ENCODE peak calls at places on chromosomes 11 and 22, in four cellular contexts. P, R, Q and G are unnamed samples.

GRCh38 chr11:91261513-91261912 is 963.1 kb upstream of the FAT3 start:
- DNase-seq in P (no peak), R (no peak), Q (no peak), G (no peak)

GRCh38 chr11:60872952-60873524 is 5.7 kb downstream of the ZP1 start:
- DNase-seq in P (peak), R (no peak), Q (no peak), G (no peak)

GRCh38 chr11:9138612-9139579 is 47.5 kb upstream of the SCUBE2 start:
- DNase-seq in P (peak), R (no peak), Q (no peak), G (no peak)

GRCh38 chr11:75056806-75057205 is 39.9 kb downstream of the OR2AT4 start:
- DNase-seq in P (no peak), R (no peak), Q (no peak), G (no peak)

GRCh38 chr11:119041821-119042514 is 11.3 kb upstream of the SLC37A4 start:
- DNase-seq in P (no peak), R (no peak), Q (no peak), G (no peak)

GRCh38 chr11:15779518-15779917 is 576.8 kb downstream of the SOX6 start:
- DNase-seq in P (no peak), R (no peak), Q (no peak), G (no peak)

GRCh38 chr11:33703234-33703633 is 2.6 kb upstream of the C11orf91 start:
- DNase-seq in P (no peak), R (no peak), Q (no peak), G (no peak)

GRCh38 chr22:47160141-47160541 is 397.7 kb downstream of the TBC1D22A start:
- DNase-seq in P (no peak), R (no peak), Q (no peak), G (no peak)

GRCh38 chr11:79415912-79416311 is 24.9 kb downstream of the TENM4 start:
- DNase-seq in P (no peak), R (no peak), Q (no peak), G (no peak)

GRCh38 chr22:36104988-36105387 is 55.6 kb downstream of the APOL3 start:
- DNase-seq in P (no peak), R (no peak), Q (no peak), G (no peak)

GRCh38 chr11:130550160-130550559 is 101.7 kb downstream of the ADAMTS15 start:
- DNase-seq in P (no peak), R (no peak), Q (no peak), G (no peak)

GRCh38 chr22:32587449-32587848 is 112.8 kb downstream of the FBXO7 start:
- DNase-seq in P (no peak), R (no peak), Q (no peak), G (no peak)

GRCh38 chr22:44746836-44747519 is 5.4 kb upstream of the ARHGAP8 start:
- DNase-seq in P (no peak), R (no peak), Q (no peak), G (no peak)

GRCh38 chr22:32987081-32987631 is 71.0 kb downstream of the SYN3 start:
- DNase-seq in P (peak), R (no peak), Q (no peak), G (no peak)

GRCh38 chr11:93717501-93717900 is 23.8 kb downstream of the TAF1D start:
- DNase-seq in P (no peak), R (no peak), Q (no peak), G (no peak)

GRCh38 chr11:57638005-57638760 is 11.5 kb downstream of the YPEL4 start:
- DNase-seq in P (peak), R (peak), Q (peak), G (peak)

GRCh38 chr22:29309332-29310064 is 3.0 kb downstream of the GAS2L1 start:
- DNase-seq in P (no peak), R (no peak), Q (no peak), G (no peak)

GRCh38 chr11:34899633-34900016 is 16.6 kb downstream of the APIP start:
- DNase-seq in P (no peak), R (peak), Q (peak), G (no peak)

GRCh38 chr22:19576460-19577421 is 52.5 kb upstream of the CLDN5 start:
- DNase-seq in P (no peak), R (no peak), Q (no peak), G (no peak)

GRCh38 chr11:122737951-122738693 is 82.6 kb downstream of the UBASH3B start:
- DNase-seq in P (no peak), R (no peak), Q (no peak), G (no peak)

GRCh38 chr11:47418454-47419259 is 7.6 kb downstream of the PSMC3 start:
- DNase-seq in P (no peak), R (no peak), Q (no peak), G (no peak)

GRCh38 chr22:30025187-30025586 is 55.1 kb upstream of the HORMAD2 start:
- DNase-seq in P (no peak), R (no peak), Q (no peak), G (no peak)

GRCh38 chr11:1763336-1763795 is 361 bp downstream of the CTSD start:
- DNase-seq in P (no peak), R (no peak), Q (no peak), G (no peak)

GRCh38 chr11:75896843-75897419 is 81.9 kb downstream of the UVRAG start:
- DNase-seq in P (peak), R (no peak), Q (no peak), G (no peak)

GRCh38 chr11:34366522-34366921 is 8.7 kb upstream of the ABTB2 start:
- DNase-seq in P (no peak), R (no peak), Q (no peak), G (no peak)

GRCh38 chr22:29167032-29167911 is 38.4 kb upstream of the EMID1 start:
- DNase-seq in P (no peak), R (no peak), Q (no peak), G (no peak)

GRCh38 chr11:62608776-62609175 is 3.8 kb downstream of the EML3 start:
- DNase-seq in P (no peak), R (no peak), Q (no peak), G (no peak)

GRCh38 chr22:46748948-46749681 is 11.1 kb upstream of the CERK start:
- DNase-seq in P (no peak), R (no peak), Q (peak), G (no peak)

GRCh38 chr22:35310556-35311550 is 11.2 kb downstream of the TOM1 start:
- DNase-seq in P (no peak), R (no peak), Q (no peak), G (no peak)

GRCh38 chr22:44112191-44112590 is 68.5 kb upstream of the PARVG start:
- DNase-seq in P (no peak), R (no peak), Q (no peak), G (no peak)

GRCh38 chr22:38205261-38206128 is 3.7 kb downstream of the MAFF start:
- DNase-seq in P (peak), R (no peak), Q (no peak), G (no peak)

GRCh38 chr11:3641701-3642070 is at the start of gene ART5:
- DNase-seq in P (no peak), R (no peak), Q (no peak), G (no peak)

GRCh38 chr11:40185793-40186192 is 1273.7 kb downstream of the LRRC4C start:
- DNase-seq in P (no peak), R (no peak), Q (no peak), G (no peak)

GRCh38 chr11:21736404-21736803 is 456.5 kb upstream of the ANO5 start:
- DNase-seq in P (no peak), R (no peak), Q (no peak), G (no peak)

GRCh38 chr11:57764527-57764926 is 2.9 kb downstream of the CTNND1 start:
- DNase-seq in P (no peak), R (no peak), Q (no peak), G (no peak)

GRCh38 chr11:34655335-34656008 is 34.6 kb downstream of the EHF start:
- DNase-seq in P (no peak), R (no peak), Q (no peak), G (no peak)

GRCh38 chr11:10496296-10496936 is 41.4 kb downstream of the AMPD3 start:
- DNase-seq in P (no peak), R (no peak), Q (no peak), G (no peak)

GRCh38 chr11:31689559-31689958 is 121.6 kb downstream of the PAX6 start:
- DNase-seq in P (no peak), R (no peak), Q (no peak), G (no peak)

GRCh38 chr11:19913236-19913892 is 200.7 kb downstream of the NAV2 start:
- DNase-seq in P (no peak), R (no peak), Q (no peak), G (no peak)

DNA sequence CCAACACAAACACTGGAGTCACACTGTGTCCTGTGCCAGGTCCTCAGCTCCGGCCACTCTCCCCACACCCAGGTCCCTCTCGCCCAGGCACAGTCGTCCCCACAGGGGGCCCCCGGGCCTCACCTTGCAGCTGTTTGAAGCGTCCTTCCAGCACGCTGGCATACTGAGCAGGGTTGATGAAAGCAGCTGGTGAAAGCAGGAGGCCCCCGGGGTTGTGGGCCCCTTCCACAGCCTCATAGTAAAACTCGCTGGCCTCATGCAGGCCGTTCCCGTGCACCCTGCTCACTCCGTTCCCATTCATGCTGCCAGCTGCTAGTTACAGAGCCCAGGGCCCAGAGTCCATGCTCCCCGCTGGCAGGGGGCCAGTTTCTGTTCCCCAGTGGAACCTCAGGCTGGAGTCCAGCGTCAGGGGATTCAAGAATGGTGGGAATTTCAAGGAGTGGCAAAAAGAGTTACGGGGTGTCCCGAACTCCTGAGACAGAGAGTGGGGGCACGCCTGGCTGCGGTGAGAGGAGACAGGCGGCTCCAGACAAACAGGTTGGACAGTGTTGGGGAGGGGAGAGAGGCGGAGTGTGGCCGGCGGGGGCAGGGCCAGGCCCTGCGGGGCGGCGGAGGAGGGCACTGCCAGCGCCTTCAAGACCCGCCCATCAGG is 10.6 kb downstream of the SPTBN2 start:
- DNase-seq in P (no peak), R (no peak), Q (peak), G (no peak)
- TF ChIP-seq CTCF in P (no peak), R (no peak), Q (peak), G (no peak)

GRCh38 chr22:22752556-22753477 is 108.4 kb downstream of the GGTLC2 start:
- DNase-seq in P (peak), R (no peak), Q (no peak), G (no peak)
- TF ChIP-seq CTCF in P (no peak), R (no peak), Q (no peak), G (no peak)

GRCh38 chr11:45869551-45869950 is 15.9 kb upstream of the MAPK8IP1 start:
- DNase-seq in P (no peak), R (no peak), Q (no peak), G (no peak)

GRCh38 chr11:45876401-45876800 is 9.1 kb upstream of the MAPK8IP1 start:
- DNase-seq in P (no peak), R (no peak), Q (no peak), G (no peak)

GRCh38 chr11:45871638-45872037 is 13.8 kb upstream of the MAPK8IP1 start:
- DNase-seq in P (no peak), R (no peak), Q (no peak), G (no peak)

GRCh38 chr11:45870706-45871105 is 14.7 kb upstream of the MAPK8IP1 start:
- DNase-seq in P (no peak), R (no peak), Q (no peak), G (no peak)

DNA sequence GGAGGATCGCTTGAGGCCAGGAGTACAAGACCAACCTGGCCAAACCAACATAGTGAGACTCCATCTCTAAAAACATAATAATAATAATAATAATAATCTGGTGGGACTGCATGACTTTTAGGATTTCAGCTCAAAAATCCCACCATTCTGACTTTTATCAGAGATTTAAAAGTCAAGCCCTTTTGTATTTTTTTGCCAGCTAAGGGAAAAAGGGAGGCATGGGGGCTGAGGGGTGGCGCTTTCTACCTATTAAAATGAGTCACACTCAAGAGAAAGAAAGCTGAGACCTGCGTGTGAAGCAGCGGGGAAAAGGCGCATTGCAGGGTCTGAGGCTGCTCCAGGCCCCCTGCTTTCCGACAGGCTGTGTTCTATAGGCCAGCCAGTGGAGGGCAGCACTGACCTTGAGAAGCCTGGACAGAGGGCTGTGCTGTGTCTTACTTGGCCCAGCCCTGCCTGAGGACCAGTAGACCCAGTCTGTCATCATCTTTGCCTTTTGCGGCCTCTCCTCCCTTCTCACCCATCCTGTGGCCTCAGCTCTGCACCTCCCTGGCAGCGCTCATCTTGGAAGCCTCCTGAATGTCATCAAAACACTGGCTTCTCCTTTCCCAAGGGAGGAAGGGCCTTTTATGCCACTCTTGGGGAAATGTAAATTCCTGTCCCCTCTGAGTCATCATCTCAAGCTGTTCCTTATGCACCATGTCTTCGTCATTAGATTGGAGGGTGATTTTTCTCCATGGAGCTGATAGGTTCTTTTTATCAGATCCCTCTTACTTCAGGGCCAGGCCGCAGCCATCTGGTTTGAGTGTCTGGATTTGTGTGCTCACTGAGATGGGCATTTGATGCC is 12.7 kb upstream of the MAPK8IP1 start:
- DNase-seq in P (peak), R (peak), Q (peak), G (peak)
- TF ChIP-seq CTCF in P (peak), R (peak), Q (peak), G (peak)

GRCh38 chr11:68763926-68764657 is 12.8 kb upstream of the TESMIN start:
- DNase-seq in P (no peak), R (no peak), Q (no peak), G (no peak)
- TF ChIP-seq CTCF in P (no peak), R (peak), Q (no peak), G (peak)

GRCh38 chr11:106288988-106289387 is 211.5 kb downstream of the AASDHPPT start:
- DNase-seq in P (no peak), R (no peak), Q (no peak), G (no peak)
- TF ChIP-seq CTCF in P (peak), R (no peak), Q (no peak), G (no peak)

DNA sequence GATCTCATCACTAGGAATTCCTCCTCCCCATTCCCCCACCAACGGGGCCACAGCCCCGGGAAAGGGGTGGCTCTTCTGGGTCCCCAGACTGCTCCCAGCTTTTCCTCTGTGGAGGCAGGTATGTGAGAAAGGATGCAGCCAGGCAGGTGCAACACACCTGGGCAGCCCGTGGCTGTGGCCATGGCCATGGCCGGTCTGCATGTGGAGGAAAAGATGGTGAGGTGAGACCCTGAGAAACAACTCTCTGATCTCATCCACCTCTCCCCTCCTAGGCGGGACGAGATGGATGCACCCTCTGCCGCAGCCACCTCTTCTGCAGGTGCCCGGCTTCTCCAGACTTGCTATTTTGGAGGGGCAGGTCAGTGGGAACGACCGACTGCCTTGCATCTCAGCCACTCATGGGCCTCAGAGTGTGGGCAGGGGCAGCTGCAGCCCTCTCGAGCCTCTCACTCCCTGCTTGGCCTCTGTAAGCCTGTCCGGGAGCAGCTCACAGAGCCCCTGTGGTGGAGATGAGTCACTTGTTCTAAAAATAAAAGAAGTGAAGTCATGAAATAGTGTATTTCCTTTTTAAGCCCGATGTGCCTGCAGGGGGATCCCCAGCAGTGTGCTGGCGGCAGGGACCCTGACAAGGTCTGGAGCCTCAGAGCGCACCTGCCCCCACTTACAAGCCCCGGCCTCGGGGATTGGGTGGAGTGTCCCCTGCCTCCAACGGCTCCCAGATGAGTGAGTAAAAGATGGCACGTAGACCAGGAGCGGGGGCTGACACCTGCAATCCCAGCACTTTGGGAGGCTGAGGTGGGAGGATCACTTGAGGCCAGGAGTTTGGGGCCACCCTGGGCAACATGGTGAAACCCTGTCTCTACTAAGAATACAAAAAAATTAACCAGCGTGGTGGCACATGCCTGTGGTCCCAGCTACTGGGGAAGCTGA is 10.7 kb downstream of the SMIM38 start:
- DNase-seq in P (peak), R (no peak), Q (no peak), G (no peak)
- TF ChIP-seq CTCF in P (no peak), R (no peak), Q (no peak), G (no peak)

GRCh38 chr22:42901790-42902508 is 44.9 kb upstream of the ARFGAP3 start:
- DNase-seq in P (no peak), R (no peak), Q (no peak), G (no peak)
- TF ChIP-seq CTCF in P (no peak), R (peak), Q (peak), G (peak)